ENCODE peak calls at places on chromosomes 11 and 22, in five cellular contexts. T, W, P, B and Q are unnamed samples. For H3K4me1 and H3K27me3, the result is how much of the 10 kb centered on the place peaks cover.

GRCh38 chr11:112694813-112695212 is 266.4 kb upstream of the NCAM1 start:
- DNase-seq in T (no peak), W (no peak), P (no peak), B (no peak), Q (no peak)

GRCh38 chr11:8689726-8690255 is 7.2 kb downstream of the RPL27A start:
- DNase-seq in T (no peak), W (no peak), P (no peak), B (no peak), Q (no peak)

GRCh38 chr11:118290923-118291322 is 13.6 kb upstream of the CD3E start:
- DNase-seq in T (no peak), W (peak), P (peak), B (peak), Q (peak)

GRCh38 chr22:37538590-37539357 is 19.6 kb upstream of the CARD10 start:
- DNase-seq in T (peak), W (peak), P (peak), B (peak), Q (peak)

GRCh38 chr11:67649634-67650540 is 643 bp downstream of the ACY3 start:
- DNase-seq in T (no peak), W (no peak), P (no peak), B (no peak), Q (no peak)

GRCh38 chr22:49614966-49615965 is 212.4 kb downstream of the BRD1 start:
- DNase-seq in T (no peak), W (no peak), P (no peak), B (no peak), Q (no peak)

GRCh38 chr11:8262552-8263108 is 1.0 kb downstream of the LMO1 start:
- DNase-seq in T (peak), W (no peak), P (peak), B (no peak), Q (peak)

GRCh38 chr22:35587447-35587870 is 29.7 kb downstream of the MB start:
- DNase-seq in T (no peak), W (peak), P (no peak), B (no peak), Q (peak)

GRCh38 chr11:78220218-78221157 is 31.8 kb downstream of the USP35 start:
- DNase-seq in T (no peak), W (no peak), P (no peak), B (no peak), Q (no peak)

GRCh38 chr11:10485646-10486045 is 30.6 kb downstream of the AMPD3 start:
- DNase-seq in T (no peak), W (no peak), P (no peak), B (no peak), Q (no peak)

GRCh38 chr22:49966716-49967332 is 6.3 kb downstream of the PIM3 start:
- DNase-seq in T (peak), W (peak), P (peak), B (no peak), Q (peak)

GRCh38 chr11:86449993-86450629 is 75.4 kb downstream of the CCDC81 start:
- DNase-seq in T (no peak), W (no peak), P (no peak), B (no peak), Q (no peak)

GRCh38 chr11:107859459-107860239 is 1.1 kb upstream of the SLC35F2 start:
- DNase-seq in T (peak), W (peak), P (peak), B (no peak), Q (peak)

GRCh38 chr22:22706253-22706940 is 62.0 kb downstream of the GGTLC2 start:
- DNase-seq in T (no peak), W (no peak), P (no peak), B (no peak), Q (no peak)

GRCh38 chr11:1854949-1855885 is 2.3 kb downstream of the LSP1 start:
- DNase-seq in T (no peak), W (no peak), P (no peak), B (no peak), Q (no peak)
- H3K4me1 ChIP-seq in T (under half), W (under half), P (under half), B (half or more), Q (under half)

DNA sequence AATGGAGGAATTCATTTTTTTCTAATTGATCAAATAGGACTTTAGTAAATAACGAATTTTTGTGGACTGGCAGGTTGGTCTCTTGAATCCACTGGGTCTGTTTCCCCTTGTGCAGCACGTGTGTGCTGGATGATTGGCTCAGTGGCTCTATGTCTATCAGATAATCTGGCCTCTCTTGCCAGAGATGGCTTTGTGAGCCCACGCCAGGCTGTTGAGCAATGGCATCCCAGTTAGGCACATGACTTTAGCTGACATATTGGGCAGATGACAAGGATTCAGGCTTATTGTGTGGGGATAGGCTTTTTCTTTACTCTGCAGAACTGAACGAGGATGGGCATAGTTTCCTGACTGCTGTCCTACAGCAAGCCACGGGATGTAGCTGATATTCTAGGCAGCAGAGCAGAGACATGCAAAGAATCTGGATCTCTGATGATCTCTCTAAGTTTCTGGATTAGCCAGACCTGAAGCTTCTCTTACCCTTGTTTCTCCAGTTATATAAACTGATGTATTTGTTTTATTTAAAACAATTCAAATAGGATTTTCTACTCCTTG is 144.9 kb downstream of the ARHGAP42 start:
- DNase-seq in T (no peak), W (no peak), P (no peak), B (no peak), Q (no peak)
- H3K27me3 ChIP-seq in T (under half), W (under half), P (under half), B (under half), Q (under half)

GRCh38 chr11:3159296-3160190 is 5.6 kb downstream of the OSBPL5 start:
- DNase-seq in T (peak), W (no peak), P (peak), B (no peak), Q (peak)
- H3K4me1 ChIP-seq in T (under half), W (half or more), P (under half), B (under half), Q (under half)

GRCh38 chr11:17533782-17534415 is 10.3 kb downstream of the USH1C start:
- DNase-seq in T (no peak), W (no peak), P (no peak), B (no peak), Q (no peak)
- H3K27me3 ChIP-seq in T (under half), W (under half), P (under half), B (under half), Q (under half)

DNA sequence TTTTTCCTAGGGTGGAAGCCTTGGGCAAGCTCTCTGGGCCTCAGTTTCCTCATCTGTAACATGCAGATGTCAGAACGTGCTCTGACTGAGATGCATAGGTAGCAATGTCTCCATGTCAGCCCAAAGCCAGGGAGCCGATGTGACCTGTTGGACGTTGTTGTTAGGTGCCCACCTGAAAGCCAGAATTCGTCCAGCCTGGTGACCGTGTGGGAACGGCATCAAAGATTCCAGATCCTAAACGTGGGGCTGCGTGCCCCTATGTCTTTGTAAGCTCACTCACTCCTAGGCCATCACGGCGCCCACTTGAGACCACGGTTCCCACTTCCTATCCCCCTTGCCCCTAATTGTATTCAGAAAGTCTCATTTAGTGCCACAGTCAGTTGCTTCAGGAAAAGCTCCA is 48.2 kb downstream of the FBLN1 start:
- DNase-seq in T (no peak), W (no peak), P (no peak), B (no peak), Q (no peak)
- H3K4me1 ChIP-seq in T (under half), W (under half), P (under half), B (under half), Q (under half)

DNA sequence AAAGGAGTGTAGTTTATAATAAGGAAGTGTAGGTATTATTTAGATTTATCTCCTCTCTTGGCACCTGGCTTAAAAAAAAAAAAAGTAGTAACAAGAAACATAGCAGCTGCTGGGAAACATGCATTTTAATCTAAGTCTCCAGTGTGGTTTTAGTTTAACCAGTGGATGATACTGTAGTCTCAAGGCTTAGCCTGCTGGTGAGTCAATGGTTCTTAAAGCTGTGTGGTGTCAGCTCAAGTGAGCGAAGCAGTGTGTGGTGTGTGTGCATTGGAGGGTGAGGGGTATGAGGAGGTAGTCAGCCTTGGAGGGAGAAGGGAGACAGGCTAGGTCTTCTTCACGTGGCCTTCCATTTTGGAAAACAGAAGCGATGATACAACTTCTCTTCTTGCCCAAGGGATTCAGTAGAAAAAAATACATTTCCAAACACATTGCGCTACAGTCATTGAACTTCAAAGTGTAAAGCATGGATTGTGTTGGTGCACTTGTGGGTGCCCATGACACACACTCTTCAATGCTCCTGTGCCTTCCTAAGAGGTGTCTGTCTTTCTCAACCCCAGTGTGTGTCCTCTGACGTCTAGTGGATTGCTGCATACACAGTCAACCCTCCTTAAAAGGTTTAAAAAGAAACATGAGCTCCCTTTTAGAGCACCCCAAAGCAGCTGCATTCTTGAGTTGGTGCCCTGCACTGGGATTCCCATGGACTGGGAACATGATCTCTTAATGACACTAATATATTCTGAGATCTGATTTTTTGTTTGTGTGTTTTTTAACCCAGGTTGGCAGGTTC is 40.1 kb downstream of the ZBTB16 start:
- DNase-seq in T (no peak), W (no peak), P (no peak), B (no peak), Q (peak)
- H3K27me3 ChIP-seq in T (under half), W (under half), P (under half), B (under half), Q (under half)

GRCh38 chr11:70806461-70807194 is 408.3 kb downstream of the CTTN start:
- DNase-seq in T (no peak), W (no peak), P (no peak), B (no peak), Q (no peak)
- H3K4me1 ChIP-seq in T (under half), W (under half), P (under half), B (under half), Q (under half)

GRCh38 chr11:64018310-64018709 is 17.4 kb upstream of the FLRT1 start:
- DNase-seq in T (no peak), W (no peak), P (no peak), B (no peak), Q (no peak)
- H3K27me3 ChIP-seq in T (under half), W (under half), P (under half), B (under half), Q (under half)

DNA sequence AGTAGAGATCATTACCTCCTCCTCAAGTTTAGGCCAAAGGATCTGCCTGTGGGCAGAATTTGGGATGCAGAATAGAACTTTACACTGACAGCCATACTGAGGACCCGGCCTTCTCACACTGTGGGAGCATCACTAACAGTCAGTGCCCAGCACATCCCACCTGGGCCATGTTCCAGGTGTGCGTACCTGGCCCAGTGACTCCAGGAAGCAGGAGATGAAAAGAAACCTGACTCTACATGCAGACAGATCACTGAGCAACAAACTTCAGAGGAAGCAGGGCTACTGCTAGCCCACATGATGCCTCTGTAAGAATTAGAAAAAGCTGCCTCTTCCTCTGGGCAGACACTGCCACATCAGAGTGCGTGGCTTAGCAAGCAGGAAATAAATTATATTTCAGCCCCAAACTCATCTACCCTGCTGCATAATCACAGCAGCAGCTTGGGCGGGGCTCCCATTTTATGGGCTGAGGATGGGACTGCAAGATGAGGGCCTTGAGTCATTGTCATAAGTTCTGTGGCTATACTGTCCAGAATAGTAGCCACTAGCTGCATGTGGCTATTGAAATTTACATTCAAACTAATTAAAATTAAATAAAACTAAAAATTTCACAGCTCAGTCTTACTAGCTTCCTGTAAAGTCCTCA is 6.0 kb upstream of the LMO2 start:
- DNase-seq in T (no peak), W (no peak), P (no peak), B (no peak), Q (no peak)
- H3K4me1 ChIP-seq in T (under half), W (under half), P (under half), B (under half), Q (under half)

DNA sequence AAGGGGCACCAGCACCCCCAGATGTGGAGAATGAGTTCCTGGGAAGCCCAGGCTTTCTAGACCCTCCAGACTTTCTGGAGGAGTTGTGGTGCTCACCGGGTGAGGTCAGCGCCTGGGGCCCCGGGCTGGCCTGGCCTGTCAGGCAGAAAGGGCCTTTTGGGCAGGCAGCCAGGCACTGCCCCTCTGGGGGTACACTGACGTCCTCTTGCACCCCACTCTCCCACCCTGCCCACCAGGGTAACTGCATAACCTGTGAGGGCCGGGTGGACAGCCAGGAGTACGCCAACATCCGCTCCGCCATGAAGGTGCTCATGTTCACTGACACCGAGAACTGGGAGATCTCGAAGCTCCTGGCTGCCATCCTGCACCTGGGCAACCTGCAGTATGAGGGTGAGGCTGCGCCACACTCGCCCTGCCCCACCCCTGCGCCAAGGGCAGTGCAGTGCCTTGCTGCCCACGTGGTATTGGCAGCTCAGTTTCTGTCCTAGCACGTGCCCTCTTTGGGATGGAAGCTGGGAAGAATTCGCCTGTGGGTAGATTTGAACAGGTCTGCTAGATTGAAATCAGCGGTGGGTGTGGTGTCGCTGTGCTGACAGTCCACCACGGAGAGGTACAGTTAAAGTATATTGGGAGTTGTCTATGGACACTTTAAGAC is 30.1 kb downstream of the MYO7A start:
- DNase-seq in T (no peak), W (no peak), P (no peak), B (no peak), Q (no peak)
- H3K27me3 ChIP-seq in T (under half), W (under half), P (under half), B (under half), Q (under half)